ENCODE peak calls at places on chromosomes 11 and 22, in nine cellular contexts. D, Q, R, P, O, F, V, S and T are unnamed samples.

GRCh38 chr11:20363149-20363499 is 390 bp upstream of the HTATIP2 start:
- DNase-seq in F (no peak), P (no peak), R (no peak), V (no peak), O (no peak), S (no peak), D (no peak), Q (no peak), T (no peak)

GRCh38 chr11:77776455-77776854 is 44.1 kb downstream of the RSF1 start:
- DNase-seq in R (no peak), Q (no peak), O (no peak), D (no peak), P (no peak), V (no peak), F (peak; percentile 19), S (no peak), T (no peak)

GRCh38 chr11:8760896-8761295 is 78.3 kb downstream of the RPL27A start:
- DNase-seq in O (no peak), S (no peak), Q (no peak), P (no peak), R (no peak), F (no peak), D (no peak), V (no peak), T (no peak)

GRCh38 chr22:21937821-21938070 is 14.9 kb downstream of the PPM1F start:
- DNase-seq in V (no peak), S (no peak), O (no peak), P (no peak), R (no peak), D (no peak), Q (no peak), F (no peak), T (no peak)

GRCh38 chr22:48651981-48652538 is 1175.6 kb downstream of the BRD1 start:
- DNase-seq in F (no peak), P (no peak), V (no peak), S (no peak), O (no peak), D (no peak), Q (no peak), R (no peak), T (no peak)

GRCh38 chr11:119085523-119085878 is 820 bp downstream of the HMBS start:
- DNase-seq in P (no peak), V (no peak), D (peak; percentile 35), R (no peak), S (no peak), Q (peak; percentile 33), F (no peak), O (no peak), T (peak; percentile 75)

GRCh38 chr11:45853616-45854219 is 6.4 kb downstream of the CRY2 start:
- DNase-seq in D (no peak), R (no peak), O (no peak), V (no peak), P (no peak), Q (no peak), S (no peak), F (no peak), T (no peak)

GRCh38 chr11:115741376-115741775 is 237.2 kb upstream of the CADM1 start:
- DNase-seq in O (no peak), Q (no peak), D (no peak), V (no peak), P (no peak), F (no peak), S (no peak), R (no peak), T (no peak)

GRCh38 chr22:45036154-45036553 is 26.3 kb upstream of the PHF21B start:
- DNase-seq in O (no peak), S (no peak), R (peak; percentile 45), Q (no peak), D (peak; percentile 81), V (no peak), P (no peak), F (no peak), T (no peak)

GRCh38 chr22:42717197-42717967 is 3.3 kb downstream of the A4GALT start:
- DNase-seq in D (no peak), R (no peak), V (no peak), O (no peak), F (peak; percentile 24), P (peak; percentile 20), S (no peak), Q (no peak), T (no peak)

GRCh38 chr11:121449123-121449522 is 3.0 kb upstream of the SORL1 start:
- DNase-seq in F (no peak), P (no peak), Q (no peak), S (peak; percentile 28), R (no peak), D (no peak), V (no peak), O (no peak), T (no peak)

GRCh38 chr11:44379141-44380008 is 69.4 kb upstream of the ALX4 start:
- DNase-seq in D (no peak), V (no peak), Q (no peak), O (no peak), R (no peak), S (no peak), P (no peak), F (no peak), T (no peak)

GRCh38 chr11:68173926-68174325 is 39.2 kb downstream of the KMT5B start:
- DNase-seq in V (no peak), D (no peak), P (no peak), S (no peak), O (no peak), F (no peak), Q (no peak), R (no peak), T (no peak)

GRCh38 chr22:22855617-22856308 is 31.9 kb upstream of the IGLL5 start:
- DNase-seq in S (peak; percentile 29), O (no peak), F (peak; percentile 37), Q (peak; percentile 32), D (no peak), R (no peak), V (no peak), P (peak; percentile 77), T (peak; percentile 68)

GRCh38 chr22:50148991-50149721 is 21.4 kb upstream of the PANX2 start:
- DNase-seq in O (peak; percentile 88), V (no peak), S (peak; percentile 69), P (peak; percentile 73), F (peak; percentile 72), D (no peak), Q (peak; percentile 61), R (peak; percentile 79), T (peak; percentile 84)

GRCh38 chr11:3920148-3920852 is 64.8 kb downstream of the STIM1 start:
- DNase-seq in S (peak; percentile 60), R (peak; percentile 54), F (peak; percentile 42), V (no peak), Q (peak; percentile 54), D (no peak), P (peak; percentile 46), O (no peak), T (peak; percentile 92)

GRCh38 chr11:16905375-16905774 is 108.8 kb downstream of the PLEKHA7 start:
- DNase-seq in P (no peak), R (no peak), F (no peak), D (no peak), O (no peak), S (no peak), V (no peak), Q (no peak), T (no peak)

GRCh38 chr22:23220485-23221350 is 40.4 kb downstream of the BCR start:
- DNase-seq in R (peak; percentile 59), Q (peak; percentile 64), V (no peak), D (peak; percentile 10), S (no peak), P (peak; percentile 63), O (peak; percentile 70), F (no peak), T (peak; percentile 48)

GRCh38 chr11:4194889-4195288 is 100.3 kb downstream of the RRM1 start:
- DNase-seq in P (no peak), R (no peak), Q (no peak), S (no peak), D (no peak), O (no peak), V (no peak), F (no peak), T (no peak)

GRCh38 chr22:25366408-25366807 is 147.0 kb downstream of the CRYBB2 start:
- DNase-seq in V (no peak), R (peak; percentile 41), S (no peak), P (no peak), F (no peak), Q (no peak), O (no peak), D (no peak), T (no peak)
- TF ChIP-seq CTCF in V (no peak), R (no peak), S (no peak), P (peak; percentile 12), F (no peak), Q (no peak), O (no peak), D (no peak), T (no peak)

GRCh38 chr11:27717377-27717776 is 17.1 kb upstream of the BDNF start:
- DNase-seq in O (no peak), V (no peak), Q (no peak), P (no peak), R (no peak), S (no peak), D (no peak), F (no peak), T (no peak)
- TF ChIP-seq CTCF in O (no peak), V (peak; percentile 49), Q (no peak), P (no peak), R (no peak), S (no peak), D (no peak), F (peak; percentile 8), T (no peak)

GRCh38 chr11:64870176-64870892 is 8.1 kb downstream of the EHD1 start:
- DNase-seq in V (no peak), P (no peak), S (no peak), O (no peak), Q (no peak), R (no peak), D (no peak), F (no peak), T (no peak)

GRCh38 chr11:64870893-64871849 is 7.2 kb downstream of the EHD1 start:
- DNase-seq in R (no peak), P (no peak), Q (peak; percentile 52), O (no peak), D (no peak), S (no peak), F (no peak), V (no peak), T (no peak)

GRCh38 chr11:64868904-64869570 is 9.4 kb downstream of the EHD1 start:
- DNase-seq in S (no peak), P (no peak), F (no peak), Q (no peak), V (no peak), D (peak; percentile 51), O (no peak), R (no peak), T (no peak)

GRCh38 chr11:64867748-64868462 is 10.5 kb downstream of the EHD1 start:
- DNase-seq in O (no peak), Q (no peak), D (no peak), S (no peak), P (no peak), V (no peak), F (no peak), R (no peak), T (no peak)

GRCh38 chr11:64869571-64870175 is 8.7 kb downstream of the EHD1 start:
- DNase-seq in P (no peak), D (no peak), F (no peak), R (no peak), O (no peak), Q (no peak), V (no peak), S (no peak), T (no peak)
- TF ChIP-seq CTCF in P (no peak), D (no peak), F (no peak), R (peak; percentile 26), O (peak; percentile 29), Q (no peak), V (peak; percentile 34), S (no peak), T (peak; percentile 41)

GRCh38 chr11:26134053-26134452 is 197.9 kb upstream of the ANO3 start:
- DNase-seq in R (no peak), P (no peak), Q (no peak), V (no peak), O (no peak), D (no peak), S (no peak), F (peak; percentile 37), T (no peak)
- TF ChIP-seq CTCF in R (no peak), P (no peak), Q (no peak), V (no peak), O (no peak), D (no peak), S (no peak), F (peak; percentile 33), T (no peak)